ENCODE peak calls at places on chromosomes 5 and 9, in five cellular contexts. C is cardiac muscle cell; U is CD4-positive, alpha-beta T cell; E is body of pancreas; G is thoracic aorta. T is an unnamed sample.

GRCh38 chr5:18546570-18546969 is 912.3 kb downstream of the TAF11L14 start:
- DNase-seq in C (no peak), U (no peak), E (no peak), G (no peak), T (no peak)

GRCh38 chr9:32942755-32943460 is 58.5 kb downstream of the APTX start:
- DNase-seq in G (no peak), U (no peak), E (no peak), C (no peak), T (no peak)

GRCh38 chr9:36018755-36019720 is 17.7 kb upstream of the RECK start:
- DNase-seq in G (no peak), U (no peak), E (no peak), C (no peak), T (no peak)

GRCh38 chr5:142926549-142926948 is 156.4 kb downstream of the ARHGAP26 start:
- DNase-seq in C (no peak), U (no peak), E (peak; percentile 78), G (no peak), T (no peak)

GRCh38 chr9:134855231-134855899 is 25.2 kb upstream of the FCN2 start:
- DNase-seq in U (no peak), C (no peak), E (no peak), G (no peak), T (no peak)

GRCh38 chr9:18347381-18348084 is 126.4 kb upstream of the ADAMTSL1 start:
- DNase-seq in G (no peak), U (no peak), E (peak; percentile 20), C (no peak), T (no peak)

GRCh38 chr9:17536027-17536426 is 42.8 kb upstream of the SH3GL2 start:
- DNase-seq in G (no peak), C (no peak), U (no peak), E (no peak), T (no peak)

GRCh38 chr5:140311011-140311467 is 8.1 kb upstream of the PFDN1 start:
- DNase-seq in U (no peak), G (no peak), C (peak; percentile 86), E (no peak), T (peak; percentile 86)

GRCh38 chr9:129761901-129762359 is 9.1 kb upstream of the PTGES start:
- DNase-seq in C (peak; percentile 89), U (no peak), E (no peak), G (no peak), T (peak; percentile 31)

GRCh38 chr5:122400961-122401360 is 88.9 kb downstream of the SNCAIP start:
- DNase-seq in E (no peak), C (no peak), U (no peak), G (no peak), T (no peak)

GRCh38 chr9:91180240-91180929 is 181.3 kb downstream of the AUH start:
- DNase-seq in E (no peak), U (no peak), C (no peak), G (no peak), T (no peak)

GRCh38 chr5:34522599-34523381 is 133.3 kb upstream of the RAI14 start:
- DNase-seq in G (peak; percentile 30), U (peak; percentile 9), E (peak; percentile 87), C (peak; percentile 91), T (peak; percentile 79)

GRCh38 chr9:85212209-85212608 is 529.5 kb downstream of the AGTPBP1 start:
- DNase-seq in U (no peak), C (peak; percentile 59), G (no peak), E (no peak), T (no peak)

GRCh38 chr5:144209421-144209820 is 38.7 kb downstream of the KCTD16 start:
- DNase-seq in C (no peak), G (no peak), U (no peak), E (no peak), T (no peak)

GRCh38 chr5:149490599-149491187 is 60.5 kb downstream of the CSNK1A1 start:
- DNase-seq in E (no peak), U (no peak), C (no peak), G (no peak), T (no peak)

GRCh38 chr9:28805197-28805596 is 1231.9 kb upstream of the C9orf72 start:
- DNase-seq in G (no peak), U (no peak), E (no peak), C (no peak), T (no peak)

GRCh38 chr9:74770508-74771261 is 117.0 kb downstream of the TRPM6 start:
- DNase-seq in E (peak; percentile 36), G (no peak), C (peak; percentile 31), U (peak; percentile 34), T (no peak)

GRCh38 chr9:33676746-33677505 is 118.4 kb upstream of the PRSS3 start:
- DNase-seq in C (peak; percentile 50), G (no peak), U (peak; percentile 12), E (peak; percentile 22), T (peak; percentile 6)

GRCh38 chr5:137215261-137215660 is 283.9 kb downstream of the SPOCK1 start:
- DNase-seq in E (no peak), C (no peak), U (no peak), G (no peak), T (no peak)

GRCh38 chr5:39224196-39224754 is 4.9 kb upstream of the FYB1 start:
- DNase-seq in C (peak; percentile 46), E (no peak), G (no peak), U (no peak), T (peak; percentile 30)

GRCh38 chr5:98957307-98957706 is 28.5 kb upstream of the CHD1 start:
- DNase-seq in U (no peak), C (no peak), E (no peak), G (no peak), T (peak; percentile 30)

GRCh38 chr9:127780126-127780885 is 1.8 kb upstream of the SH2D3C start:
- DNase-seq in E (no peak), U (no peak), G (no peak), C (no peak), T (no peak)

GRCh38 chr5:142655339-142656267 is 30.3 kb downstream of the FGF1 start:
- DNase-seq in G (peak; percentile 66), E (peak; percentile 77), C (peak; percentile 92), U (peak; percentile 60), T (peak; percentile 70)

GRCh38 chr5:867300-867699 is 16.5 kb upstream of the ZDHHC11 start:
- DNase-seq in U (no peak), G (no peak), E (no peak), C (no peak), T (peak; percentile 76)

GRCh38 chr5:132238169-132238744 is 10.6 kb upstream of the P4HA2 start:
- DNase-seq in E (peak; percentile 81), C (peak; percentile 77), U (peak; percentile 52), G (no peak), T (peak; percentile 75)

GRCh38 chr5:67815455-67816391 is 399.8 kb upstream of the PIK3R1 start:
- DNase-seq in U (no peak), E (peak; percentile 35), C (peak; percentile 16), G (no peak), T (no peak)

GRCh38 chr9:106535439-106535838 is 327.5 kb upstream of the ZNF462 start:
- DNase-seq in C (no peak), G (no peak), U (no peak), E (no peak), T (no peak)

GRCh38 chr9:7578951-7579743 is 220.4 kb downstream of the DMAC1 start:
- DNase-seq in U (no peak), G (no peak), E (no peak), C (no peak), T (no peak)

GRCh38 chr9:122657527-122657926 is at the start of gene OR1B1:
- DNase-seq in C (no peak), U (no peak), G (no peak), E (no peak), T (no peak)
- H3K9me3 ChIP-seq in C (peaks cover 4% of the 10 kb centered on the region), U (no peaks in the 10 kb centered on the region), G (no peaks in the 10 kb centered on the region), E (no peaks in the 10 kb centered on the region), T (no peaks in the 10 kb centered on the region)

GRCh38 chr9:138051586-138052321 is 174.2 kb downstream of the CACNA1B start:
- DNase-seq in U (no peak), C (no peak), G (no peak), E (no peak), T (no peak)

GRCh38 chr9:138049085-138049778 is 171.7 kb downstream of the CACNA1B start:
- DNase-seq in E (peak; percentile 5), C (no peak), U (no peak), G (no peak), T (no peak)

GRCh38 chr9:138052322-138052615 is 174.7 kb downstream of the CACNA1B start:
- DNase-seq in G (no peak), E (peak; percentile 1), C (no peak), U (no peak), T (no peak)

GRCh38 chr9:138049779-138050471 is 172.3 kb downstream of the CACNA1B start:
- DNase-seq in G (no peak), E (peak; percentile 5), U (no peak), C (no peak), T (no peak)

DNA sequence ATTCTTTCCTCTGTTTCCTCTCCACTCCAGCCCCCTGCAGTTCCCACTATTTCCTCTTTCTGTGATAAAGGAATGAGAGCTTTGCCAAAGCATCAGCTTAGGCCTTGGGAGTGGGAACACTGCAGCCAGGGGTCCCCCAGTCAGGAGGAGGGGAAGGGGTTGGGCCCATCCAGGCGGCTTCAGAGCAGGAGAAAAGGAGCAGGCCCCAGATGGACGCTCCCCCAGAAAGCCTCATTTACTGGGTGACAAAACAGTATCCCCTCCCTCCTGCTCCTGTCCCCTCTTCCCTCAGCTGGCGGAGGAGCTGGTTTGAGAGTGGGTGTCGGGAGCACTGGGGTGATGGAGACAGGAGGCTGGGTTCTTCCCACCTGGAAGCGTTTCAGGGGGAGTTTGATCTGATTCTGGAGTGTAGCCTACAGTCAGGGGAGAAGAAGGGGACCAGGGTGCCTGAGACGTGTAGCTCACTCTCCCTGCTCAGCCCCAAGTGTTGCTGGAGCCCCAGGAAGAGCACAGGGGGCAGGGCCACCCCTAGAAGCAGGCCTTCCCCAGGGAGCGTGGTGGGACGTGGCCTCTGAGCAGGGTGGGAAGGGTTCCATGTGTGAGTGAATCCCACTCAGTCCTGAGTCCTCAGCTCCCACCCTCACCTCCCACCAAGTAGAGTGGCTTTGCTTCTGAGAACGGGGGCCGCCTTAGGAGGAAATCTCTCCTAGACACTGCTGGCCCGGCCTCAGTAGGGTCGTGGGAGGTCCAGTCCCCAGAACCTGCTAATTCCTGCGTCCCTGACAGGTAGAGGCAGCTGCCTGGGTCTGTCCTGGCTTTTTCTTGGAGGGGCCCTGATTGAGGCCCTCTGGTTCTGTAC is 173.1 kb downstream of the CACNA1B start:
- DNase-seq in U (no peak), C (no peak), E (peak; percentile 4), G (no peak), T (no peak)
- H3K9me3 ChIP-seq in U (no peaks in the 10 kb centered on the region), C (no peaks in the 10 kb centered on the region), E (no peaks in the 10 kb centered on the region), G (no peaks in the 10 kb centered on the region), T (no peaks in the 10 kb centered on the region)

DNA sequence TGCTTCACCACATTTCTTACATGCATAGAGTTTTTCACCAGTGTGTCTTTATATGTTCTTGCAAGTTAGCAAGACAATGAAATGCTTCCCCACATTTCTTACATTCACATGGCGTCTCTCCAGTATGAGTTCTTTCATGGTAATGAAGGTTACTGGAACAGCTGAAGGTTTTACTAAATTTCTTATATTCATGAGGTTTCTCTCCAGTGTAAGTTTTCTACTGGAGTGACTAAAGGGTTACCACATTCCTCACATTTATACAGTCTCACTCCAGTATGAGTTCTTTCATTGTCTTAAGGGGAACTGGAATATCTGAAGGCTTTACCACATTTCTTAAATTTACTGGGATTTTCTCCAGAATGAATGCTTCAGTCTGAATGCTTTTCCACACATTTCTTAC is 350.3 kb downstream of the MAT2B start:
- DNase-seq in U (no peak), E (no peak), C (no peak), G (no peak), T (no peak)
- H3K9me3 ChIP-seq in U (peaks cover 8% of the 10 kb centered on the region), E (no peaks in the 10 kb centered on the region), C (no peaks in the 10 kb centered on the region), G (no peaks in the 10 kb centered on the region), T (no peaks in the 10 kb centered on the region)

DNA sequence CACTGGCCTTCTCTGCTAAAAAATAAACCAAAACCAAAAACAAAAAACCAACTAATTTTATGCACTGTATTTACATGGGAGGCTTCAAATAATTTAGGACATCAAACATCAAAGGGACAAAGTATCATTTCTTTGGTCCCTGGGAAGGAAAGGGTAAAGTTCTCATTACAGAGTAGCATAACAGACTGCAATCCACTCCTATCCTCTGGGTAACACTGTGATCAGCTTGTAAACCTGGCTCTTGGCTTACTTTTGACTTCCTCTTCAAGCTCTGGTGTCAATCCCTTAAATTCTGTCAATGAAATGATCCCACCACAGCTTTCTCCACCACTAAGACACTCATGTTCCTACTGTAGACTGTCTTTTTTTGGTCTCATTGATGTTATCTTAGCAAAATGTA is 69.8 kb upstream of the VCAN start:
- DNase-seq in G (no peak), E (no peak), U (no peak), C (no peak), T (no peak)
- H3K9me3 ChIP-seq in G (no peaks in the 10 kb centered on the region), E (no peaks in the 10 kb centered on the region), U (no peaks in the 10 kb centered on the region), C (no peaks in the 10 kb centered on the region), T (no peaks in the 10 kb centered on the region)